ENCODE peak calls at places on chromosomes 11 and 22, in ten cellular contexts. K, T, C, I, G, O, Q, M, P and Y are unnamed samples.

GRCh38 chr11:10778217-10778970 is 27.3 kb downstream of the CTR9 start:
- DNase-seq in I (no peak), O (no peak), Q (no peak), M (no peak), T (no peak), P (no peak), K (peak), G (no peak), C (peak), Y (no peak)

GRCh38 chr11:26778000-26778757 is 56.3 kb upstream of the SLC5A12 start:
- DNase-seq in I (no peak), C (no peak), O (no peak), M (no peak), K (peak), P (no peak), T (no peak), G (no peak), Q (no peak), Y (no peak)

GRCh38 chr11:67178421-67178820 is 59.4 kb downstream of the KDM2A start:
- DNase-seq in K (peak), C (no peak), M (no peak), P (no peak), Q (no peak), G (no peak), O (no peak), I (no peak), T (no peak), Y (no peak)

GRCh38 chr22:36659762-36660509 is 43.6 kb downstream of the CACNG2 start:
- DNase-seq in C (no peak), O (peak), T (peak), G (peak), Q (no peak), P (no peak), M (no peak), I (peak), K (peak), Y (peak)

GRCh38 chr11:118912742-118913410 is 12.8 kb downstream of the BCL9L start:
- DNase-seq in O (no peak), Q (no peak), P (no peak), M (no peak), K (peak), T (no peak), G (no peak), C (no peak), I (no peak), Y (no peak)

GRCh38 chr11:36352919-36353318 is 56.8 kb downstream of the PRR5L start:
- DNase-seq in C (no peak), T (no peak), K (no peak), I (no peak), M (no peak), Q (no peak), O (no peak), G (peak), P (no peak), Y (no peak)

GRCh38 chr11:43686207-43686606 is 5.7 kb downstream of the HSD17B12 start:
- DNase-seq in K (no peak), G (no peak), O (no peak), T (no peak), C (no peak), P (no peak), Q (no peak), I (no peak), M (no peak), Y (no peak)

GRCh38 chr11:12506502-12506921 is 129.1 kb downstream of the PARVA start:
- DNase-seq in C (no peak), Q (no peak), T (no peak), P (no peak), G (no peak), K (peak), I (no peak), O (no peak), M (no peak), Y (no peak)